ENCODE peak calls at places on chromosomes 1 and 21, in eight cellular contexts. E is heart right ventricle; H is fibroblast of mammary gland; F is stimulated activated CD4-positive, alpha-beta T cell treated with anti-CD3 and anti-CD28 coated beads, Interleukin-2, amount 100 ng/mL, for 48 hours; B is heart left ventricle; L is GM23338; W is T-helper 2 cell; T is WTC11. K is an unnamed sample.

GRCh38 chr1:8408151-8408839 is 90.4 kb downstream of the SLC45A1 start:
- DNase-seq in E (peak), H (peak), F (no peak), B (peak), L (peak), W (no peak), T (no peak), K (no peak)

GRCh38 chr21:29130234-29130993 is at the start of gene MAP3K7CL:
- DNase-seq in E (peak), H (peak), F (no peak), B (peak), L (no peak), W (no peak), T (no peak), K (no peak)

GRCh38 chr1:64046243-64046642 is 157.2 kb upstream of the UBE2U start:
- DNase-seq in E (no peak), H (no peak), F (no peak), B (no peak), L (peak), W (no peak), T (no peak), K (no peak)

GRCh38 chr1:232579958-232580705 is 49.8 kb downstream of the SIPA1L2 start:
- DNase-seq in E (no peak), H (peak), F (no peak), B (no peak), L (no peak), W (no peak), T (no peak), K (no peak)

GRCh38 chr1:213041443-213041842 is 9.6 kb upstream of the RPS6KC1 start:
- DNase-seq in E (no peak), H (peak), F (no peak), B (no peak), L (no peak), W (no peak), T (no peak), K (no peak)

GRCh38 chr1:31483012-31483946 is 70.3 kb downstream of the SERINC2 start:
- DNase-seq in E (peak), H (peak), F (no peak), B (peak), L (no peak), W (no peak), T (no peak), K (peak)

GRCh38 chr1:211118407-211119102 is 15.4 kb downstream of the KCNH1 start:
- DNase-seq in E (no peak), H (peak), F (no peak), B (no peak), L (no peak), W (no peak), T (no peak), K (no peak)

GRCh38 chr1:162230096-162230495 is 146.6 kb downstream of the SPATA46 start:
- DNase-seq in E (peak), H (peak), F (no peak), B (peak), L (peak), W (no peak), T (peak), K (peak)

GRCh38 chr1:91026777-91027176 is 4.9 kb upstream of the ZNF644 start:
- DNase-seq in E (no peak), H (peak), F (no peak), B (no peak), L (no peak), W (no peak), T (no peak), K (no peak)

GRCh38 chr1:28580706-28581530 is 11.1 kb upstream of the RAB42 start:
- DNase-seq in E (no peak), H (peak), F (peak), B (no peak), L (peak), W (peak), T (peak), K (peak)

GRCh38 chr21:44347911-44348451 is 5.4 kb upstream of the TRPM2 start:
- DNase-seq in E (no peak), H (no peak), F (no peak), B (no peak), L (no peak), W (no peak), T (no peak), K (no peak)

GRCh38 chr1:32001863-32002262 is 11.8 kb upstream of the KHDRBS1 start:
- DNase-seq in E (no peak), H (no peak), F (no peak), B (no peak), L (no peak), W (no peak), T (no peak), K (no peak)

GRCh38 chr1:22641906-22642636 is 1.4 kb upstream of the C1QC start:
- DNase-seq in E (peak), H (peak), F (peak), B (peak), L (peak), W (peak), T (peak), K (peak)